ENCODE peak calls at places on chromosomes 4 and X, in eight cellular contexts. A, V, R, M, Q, P, S and T are unnamed samples.

GRCh38 chr4:8328456-8328855 is 58.9 kb downstream of the HTRA3 start:
- DNase-seq in A (no peak), V (no peak), R (no peak), M (no peak), Q (no peak), P (no peak), S (no peak), T (peak)

GRCh38 chr4:113162089-113162488 is 112.6 kb downstream of the ANK2 start:
- DNase-seq in A (no peak), V (no peak), R (no peak), M (no peak), Q (peak), P (no peak), S (peak), T (no peak)

GRCh38 chr4:184676093-184676492 is 26.6 kb downstream of the PRIMPOL start:
- DNase-seq in A (no peak), V (no peak), R (no peak), M (no peak), Q (no peak), P (no peak), S (no peak), T (no peak)

GRCh38 chr4:92299152-92299551 is 4.6 kb upstream of the GRID2 start:
- DNase-seq in A (no peak), V (peak), R (no peak), M (no peak), Q (peak), P (no peak), S (peak), T (no peak)

GRCh38 chrX:39907964-39908616 is 189.7 kb downstream of the BCOR start:
- DNase-seq in A (peak), V (peak), R (peak), M (peak), Q (peak), P (peak), S (peak), T (peak)

GRCh38 chrX:107571296-107571998 is 56.9 kb upstream of the PRPS1 start:
- DNase-seq in A (peak), V (peak), R (no peak), M (no peak), Q (peak), P (no peak), S (peak), T (no peak)

GRCh38 chrX:31057291-31057690 is 14.6 kb downstream of the FTHL17 start:
- DNase-seq in A (peak), V (no peak), R (no peak), M (no peak), Q (no peak), P (no peak), S (no peak), T (no peak)

GRCh38 chr4:62912531-62912930 is 1496.7 kb downstream of the TECRL start:
- DNase-seq in A (no peak), V (no peak), R (no peak), M (no peak), Q (peak), P (no peak), S (no peak), T (no peak)

GRCh38 chr4:141642711-141643110 is 6.3 kb downstream of the IL15 start:
- DNase-seq in A (no peak), V (no peak), R (no peak), M (no peak), Q (peak), P (no peak), S (peak), T (no peak)

GRCh38 chrX:100995469-100995868 is 26.0 kb downstream of the ARL13A start:
- DNase-seq in A (no peak), V (peak), R (no peak), M (no peak), Q (peak), P (no peak), S (peak), T (no peak)

GRCh38 chr4:163666335-163666888 is 171.9 kb downstream of the TMA16 start:
- DNase-seq in A (no peak), V (no peak), R (no peak), M (no peak), Q (no peak), P (no peak), S (no peak), T (no peak)

GRCh38 chr4:147535161-147535560 is 54.3 kb downstream of the EDNRA start:
- DNase-seq in A (no peak), V (no peak), R (no peak), M (no peak), Q (no peak), P (no peak), S (no peak), T (no peak)

GRCh38 chrX:27728291-27728690 is 79.5 kb upstream of the MAGEB10 start:
- DNase-seq in A (no peak), V (peak), R (no peak), M (no peak), Q (peak), P (no peak), S (peak), T (no peak)

GRCh38 chrX:68183612-68184214 is 249.6 kb downstream of the OPHN1 start:
- DNase-seq in A (peak), V (peak), R (no peak), M (no peak), Q (peak), P (no peak), S (peak), T (no peak)

GRCh38 chrX:131633285-131633917 is 89.5 kb downstream of the OR13H1 start:
- DNase-seq in A (peak), V (peak), R (peak), M (no peak), Q (peak), P (peak), S (peak), T (no peak)

GRCh38 chrX:9604111-9604907 is 139.5 kb downstream of the TBL1X start:
- DNase-seq in A (no peak), V (peak), R (peak), M (no peak), Q (no peak), P (peak), S (no peak), T (no peak)

GRCh38 chrX:119303137-119303536 is 67.1 kb downstream of the PGRMC1 start:
- DNase-seq in A (no peak), V (no peak), R (no peak), M (no peak), Q (no peak), P (no peak), S (peak), T (no peak)

GRCh38 chr4:122803788-122804208 is 22.8 kb upstream of the FGF2 start:
- DNase-seq in A (no peak), V (peak), R (peak), M (no peak), Q (no peak), P (peak), S (no peak), T (no peak)

GRCh38 chrX:38262715-38263620 is 42.3 kb upstream of the SRPX start:
- DNase-seq in A (no peak), V (peak), R (no peak), M (no peak), Q (no peak), P (no peak), S (no peak), T (no peak)

GRCh38 chr4:8278009-8278395 is 8.4 kb downstream of the HTRA3 start:
- DNase-seq in A (no peak), V (peak), R (no peak), M (no peak), Q (no peak), P (no peak), S (no peak), T (peak)

GRCh38 chr4:167622481-167623240 is 388.4 kb upstream of the SPOCK3 start:
- DNase-seq in A (peak), V (peak), R (no peak), M (no peak), Q (peak), P (no peak), S (peak), T (peak)

GRCh38 chrX:128754130-128754529 is 701.9 kb upstream of the ACTRT1 start:
- DNase-seq in A (no peak), V (no peak), R (no peak), M (no peak), Q (no peak), P (no peak), S (no peak), T (no peak)

GRCh38 chr4:56863441-56864129 is 42.1 kb upstream of the SPINK2 start:
- DNase-seq in A (peak), V (no peak), R (no peak), M (no peak), Q (no peak), P (no peak), S (peak), T (peak)

GRCh38 chr4:160983035-160983434 is 1180.8 kb downstream of the FSTL5 start:
- DNase-seq in A (no peak), V (no peak), R (no peak), M (no peak), Q (no peak), P (no peak), S (no peak), T (peak)

GRCh38 chrX:124573458-124573857 is 227.1 kb downstream of the SH2D1A start:
- DNase-seq in A (no peak), V (peak), R (no peak), M (no peak), Q (peak), P (no peak), S (peak), T (no peak)

GRCh38 chrX:25523574-25523973 is 507.8 kb upstream of the ARX start:
- DNase-seq in A (peak), V (peak), R (peak), M (no peak), Q (peak), P (peak), S (peak), T (no peak)

GRCh38 chr4:5416637-5417036 is 291.7 kb downstream of the EVC2 start:
- DNase-seq in A (peak), V (no peak), R (no peak), M (no peak), Q (no peak), P (no peak), S (no peak), T (no peak)

GRCh38 chrX:47644557-47645091 is 5.7 kb downstream of the ELK1 start:
- DNase-seq in A (no peak), V (peak), R (no peak), M (no peak), Q (peak), P (no peak), S (peak), T (no peak)

GRCh38 chr4:87659247-87659931 is 9.3 kb downstream of the DMP1 start:
- DNase-seq in A (no peak), V (no peak), R (no peak), M (no peak), Q (peak), P (no peak), S (peak), T (no peak)

GRCh38 chr4:153217440-153217839 is 13.2 kb downstream of the TRIM2 start:
- DNase-seq in A (no peak), V (no peak), R (no peak), M (no peak), Q (no peak), P (no peak), S (peak), T (no peak)

GRCh38 chrX:36908801-36909403 is 99.3 kb upstream of the FAM47C start:
- DNase-seq in A (peak), V (peak), R (no peak), M (peak), Q (peak), P (no peak), S (peak), T (no peak)

GRCh38 chrX:74242050-74242449 is 61.9 kb upstream of the ZCCHC13 start:
- DNase-seq in A (no peak), V (peak), R (no peak), M (no peak), Q (no peak), P (no peak), S (peak), T (no peak)

GRCh38 chr4:7828011-7828720 is 111.5 kb downstream of the AFAP1 start:
- DNase-seq in A (peak), V (peak), R (peak), M (no peak), Q (peak), P (peak), S (peak), T (no peak)

GRCh38 chrX:134462927-134463326 is 3.0 kb downstream of the HPRT1 start:
- DNase-seq in A (no peak), V (no peak), R (no peak), M (no peak), Q (no peak), P (no peak), S (no peak), T (no peak)

GRCh38 chr4:82429728-82430192 is 502 bp downstream of the HNRNPDL start:
- DNase-seq in A (no peak), V (no peak), R (no peak), M (peak), Q (no peak), P (no peak), S (peak), T (no peak)

DNA sequence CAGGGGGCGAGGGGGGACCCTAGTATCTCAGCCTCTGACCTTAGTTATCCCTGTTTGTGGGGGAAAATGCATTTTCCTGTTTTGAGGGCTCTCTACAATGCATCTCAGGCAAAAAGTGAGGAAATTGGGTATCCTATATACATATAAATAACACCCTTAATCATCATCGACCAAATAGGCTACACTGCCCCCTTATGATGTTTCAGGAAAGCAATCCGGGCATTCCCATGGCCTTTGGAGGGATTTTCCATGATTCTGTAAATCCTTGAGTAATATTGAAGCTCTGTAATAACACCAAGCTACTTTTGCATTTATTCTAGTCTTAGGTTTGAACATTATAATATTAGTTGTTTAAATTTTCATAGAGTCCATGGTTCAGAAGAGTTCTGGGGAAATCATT is 91.6 kb upstream of the SCOC start:
- DNase-seq in A (no peak), V (peak), R (no peak), M (no peak), Q (no peak), P (no peak), S (peak), T (no peak)
- TF ChIP-seq CTCF in A (no peak), V (peak), R (no peak), M (no peak), Q (no peak), P (no peak), S (no peak), T (no peak)

DNA sequence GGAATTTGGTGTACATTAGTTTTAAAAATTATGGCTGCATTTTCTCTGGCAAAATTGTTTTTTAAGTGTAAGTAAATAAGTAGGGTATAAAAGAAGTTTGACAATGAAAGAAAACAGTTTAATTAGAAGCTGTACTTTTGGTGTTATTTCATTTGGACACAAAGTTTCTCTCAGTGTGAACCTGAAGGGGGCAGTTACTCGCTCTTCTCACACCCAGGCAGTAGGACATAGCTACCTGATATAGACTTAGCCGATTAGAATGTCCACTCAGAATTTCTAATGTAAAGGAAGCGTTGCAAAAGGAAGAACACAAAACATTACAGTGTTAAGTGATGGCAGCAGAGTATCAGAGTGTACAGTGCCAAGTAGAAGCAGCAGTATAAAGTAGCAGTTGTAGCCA is 311.9 kb upstream of the TECRL start:
- DNase-seq in A (no peak), V (no peak), R (no peak), M (no peak), Q (no peak), P (no peak), S (no peak), T (no peak)
- TF ChIP-seq CTCF in A (no peak), V (no peak), R (no peak), M (no peak), Q (no peak), P (no peak), S (no peak), T (no peak)

DNA sequence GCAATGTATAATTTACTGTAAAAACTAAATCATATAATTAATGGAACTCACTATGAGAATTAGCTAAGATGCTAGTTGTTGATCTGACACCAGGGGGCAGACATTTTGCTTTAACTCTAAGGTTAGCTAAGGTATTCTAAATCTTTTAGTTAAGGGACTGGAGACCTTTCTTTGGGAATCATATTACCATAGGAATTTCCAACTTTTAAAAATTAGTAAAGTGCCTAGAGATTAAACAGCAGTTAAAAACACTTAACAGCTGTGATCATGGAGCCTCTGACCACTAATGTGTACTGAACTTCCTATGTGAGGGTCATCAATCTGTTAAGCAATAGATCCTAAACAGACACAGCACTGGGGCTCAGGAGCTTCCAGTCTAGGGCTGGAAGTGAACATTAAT is 226.6 kb downstream of the NSUN7 start:
- DNase-seq in A (peak), V (peak), R (peak), M (no peak), Q (peak), P (peak), S (peak), T (no peak)
- TF ChIP-seq CTCF in A (peak), V (peak), R (peak), M (peak), Q (peak), P (peak), S (peak), T (peak)

GRCh38 chr4:88756149-88756548 is 58.5 kb upstream of the NAP1L5 start:
- DNase-seq in A (no peak), V (no peak), R (no peak), M (no peak), Q (no peak), P (no peak), S (no peak), T (no peak)
- TF ChIP-seq CTCF in A (no peak), V (no peak), R (no peak), M (no peak), Q (no peak), P (no peak), S (no peak), T (no peak)

GRCh38 chr4:10891866-10892265 is 207.3 kb upstream of the CLNK start:
- DNase-seq in A (no peak), V (no peak), R (no peak), M (no peak), Q (peak), P (no peak), S (no peak), T (no peak)

GRCh38 chr4:10893417-10893816 is 208.8 kb upstream of the CLNK start:
- DNase-seq in A (peak), V (peak), R (no peak), M (no peak), Q (peak), P (no peak), S (peak), T (no peak)

GRCh38 chr4:10887600-10887999 is 203.0 kb upstream of the CLNK start:
- DNase-seq in A (peak), V (no peak), R (no peak), M (no peak), Q (no peak), P (no peak), S (no peak), T (no peak)

DNA sequence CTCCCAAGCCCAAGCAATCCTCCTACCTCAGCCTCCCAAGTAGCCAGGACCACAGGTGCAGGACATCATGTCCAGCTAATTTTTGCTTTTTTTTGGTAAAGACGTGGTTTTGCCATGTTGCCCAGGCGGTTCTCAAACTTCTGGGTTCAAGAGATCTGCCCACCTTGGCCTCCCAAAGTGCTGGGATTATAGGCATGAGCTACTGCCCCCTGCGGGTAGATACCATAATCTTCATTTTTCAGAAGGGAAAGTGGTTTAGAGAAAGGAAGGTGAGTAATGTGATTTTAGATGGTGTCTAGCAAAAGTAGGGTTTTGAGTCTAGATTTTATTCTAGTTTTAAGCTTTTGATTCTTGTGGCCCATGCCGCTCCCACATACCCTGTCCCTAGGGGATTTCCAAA is 205.3 kb upstream of the CLNK start:
- DNase-seq in A (no peak), V (no peak), R (no peak), M (no peak), Q (no peak), P (no peak), S (no peak), T (no peak)
- TF ChIP-seq CTCF in A (no peak), V (no peak), R (no peak), M (no peak), Q (no peak), P (no peak), S (no peak), T (no peak)

DNA sequence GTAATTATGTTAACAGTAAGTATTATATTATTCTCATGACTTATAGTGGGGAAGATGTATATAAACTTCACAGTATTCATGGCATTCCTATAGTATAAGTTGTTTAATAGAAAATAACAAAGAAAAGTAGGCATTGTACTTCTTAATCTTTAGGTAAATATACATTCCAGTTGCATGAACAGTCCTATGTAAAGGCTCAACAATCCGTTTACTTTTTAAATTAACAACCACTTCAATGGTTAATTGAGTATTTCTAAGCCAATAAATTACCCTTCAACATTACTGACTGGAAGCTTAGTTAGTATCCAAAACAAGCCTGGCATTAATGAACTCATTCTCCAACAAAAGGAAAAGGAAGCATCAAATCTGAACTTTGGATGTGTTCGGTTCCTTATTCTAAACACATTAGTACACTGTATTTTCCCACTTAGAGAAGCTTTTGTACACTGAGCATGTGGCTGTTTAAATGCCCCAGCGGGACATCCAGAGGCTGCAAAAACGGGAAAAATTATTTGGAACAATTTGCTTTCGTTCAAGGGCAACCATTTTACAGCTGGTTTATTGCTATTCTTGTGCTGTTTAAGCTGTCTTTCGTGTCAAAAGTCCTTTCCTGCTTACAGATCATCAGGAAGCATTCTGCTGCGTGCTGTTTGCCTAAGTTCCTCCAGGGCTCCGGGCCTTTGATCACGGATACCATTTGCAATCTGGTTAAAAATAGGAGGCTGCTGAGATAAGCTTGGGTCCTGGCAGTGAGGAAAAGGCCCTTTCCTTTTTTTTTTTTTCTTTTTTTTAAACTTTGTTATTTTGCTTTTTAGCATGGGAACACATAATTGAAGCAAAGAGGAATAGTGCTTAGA is 460.3 kb downstream of the SPRY1 start:
- DNase-seq in A (no peak), V (peak), R (peak), M (no peak), Q (no peak), P (peak), S (peak), T (no peak)
- TF ChIP-seq CTCF in A (no peak), V (peak), R (no peak), M (no peak), Q (no peak), P (peak), S (peak), T (peak)

GRCh38 chrX:11397680-11398079 is 104.5 kb downstream of the AMELX start:
- DNase-seq in A (peak), V (no peak), R (no peak), M (no peak), Q (no peak), P (no peak), S (no peak), T (no peak)
- TF ChIP-seq CTCF in A (no peak), V (no peak), R (no peak), M (no peak), Q (no peak), P (no peak), S (no peak), T (no peak)

GRCh38 chrX:29617725-29618124 is 597.6 kb upstream of the MAGEB2 start:
- DNase-seq in A (peak), V (peak), R (no peak), M (no peak), Q (peak), P (no peak), S (no peak), T (no peak)
- TF ChIP-seq CTCF in A (no peak), V (peak), R (no peak), M (no peak), Q (peak), P (no peak), S (peak), T (peak)